ENCODE peak calls at places on chromosomes 2 and 18, in nine cellular contexts. Y is progenitor cell of endocrine pancreas; Z is ovary; G is foreskin fibroblast; D is hepatocyte; U is fibroblast of lung; V is NB4; Q is CD8-positive, alpha-beta T cell; N is mammary epithelial cell. I is an unnamed sample.

GRCh38 chr2:176677746-176678145 is 408.5 kb downstream of the MTX2 start:
- DNase-seq in Y (no peak), Z (no peak), G (no peak), D (no peak), U (no peak), V (no peak), Q (no peak), N (no peak), I (no peak)

GRCh38 chr2:98452396-98453027 is 7.9 kb downstream of the INPP4A start:
- DNase-seq in Y (no peak), Z (no peak), G (no peak), D (no peak), U (no peak), V (no peak), Q (no peak), N (no peak), I (no peak)

GRCh38 chr2:210072922-210073509 is 70.6 kb downstream of the RPE start:
- DNase-seq in Y (no peak), Z (no peak), G (peak; percentile 29), D (peak; percentile 29), U (peak; percentile 73), V (peak; percentile 60), Q (no peak), N (peak; percentile 39), I (peak; percentile 57)

GRCh38 chr18:35756506-35757117 is 175.1 kb downstream of the GALNT1 start:
- DNase-seq in Y (peak; percentile 46), Z (no peak), G (peak; percentile 30), D (peak; percentile 74), U (peak; percentile 68), V (peak; percentile 61), Q (peak; percentile 39), N (peak; percentile 47), I (peak; percentile 68)

GRCh38 chr2:73260338-73260984 is 23.8 kb downstream of the FBXO41 start:
- DNase-seq in Y (peak; percentile 44), Z (no peak), G (peak; percentile 28), D (peak; percentile 69), U (peak; percentile 34), V (peak; percentile 75), Q (peak; percentile 27), N (peak; percentile 39), I (peak; percentile 64)

GRCh38 chr18:23924813-23925212 is 89.7 kb upstream of the TTC39C start:
- DNase-seq in Y (no peak), Z (no peak), G (peak; percentile 67), D (no peak), U (peak; percentile 46), V (no peak), Q (no peak), N (no peak), I (peak; percentile 43)

GRCh38 chr2:121243821-121244460 is 41.1 kb downstream of the TFCP2L1 start:
- DNase-seq in Y (no peak), Z (no peak), G (no peak), D (no peak), U (no peak), V (no peak), Q (no peak), N (no peak), I (no peak)

GRCh38 chr2:196499686-196500085 is 139.8 kb upstream of the CCDC150 start:
- DNase-seq in Y (no peak), Z (no peak), G (no peak), D (no peak), U (no peak), V (no peak), Q (no peak), N (no peak), I (no peak)

GRCh38 chr2:199596549-199596948 is 138.8 kb upstream of the SATB2 start:
- DNase-seq in Y (no peak), Z (no peak), G (no peak), D (no peak), U (peak; percentile 35), V (peak; percentile 58), Q (no peak), N (peak; percentile 21), I (peak; percentile 60)

GRCh38 chr2:175169191-175169590 is 1.2 kb upstream of the ATF2 start:
- DNase-seq in Y (no peak), Z (no peak), G (no peak), D (no peak), U (no peak), V (no peak), Q (no peak), N (no peak), I (no peak)

GRCh38 chr18:42131044-42131939 is 176.3 kb downstream of the PIK3C3 start:
- DNase-seq in Y (no peak), Z (no peak), G (no peak), D (no peak), U (no peak), V (no peak), Q (no peak), N (no peak), I (no peak)

GRCh38 chr2:39490586-39490985 is 53.5 kb upstream of the MAP4K3 start:
- DNase-seq in Y (no peak), Z (no peak), G (no peak), D (no peak), U (no peak), V (no peak), Q (no peak), N (no peak), I (no peak)

GRCh38 chr2:46315103-46315890 is 18.1 kb downstream of the EPAS1 start:
- DNase-seq in Y (no peak), Z (peak; percentile 95), G (peak; percentile 95), D (peak; percentile 84), U (peak; percentile 95), V (peak; percentile 29), Q (no peak), N (peak; percentile 98), I (peak; percentile 100)

GRCh38 chr2:85589166-85589565 is 4.9 kb downstream of the VAMP5 start:
- DNase-seq in Y (no peak), Z (peak; percentile 62), G (no peak), D (no peak), U (no peak), V (no peak), Q (no peak), N (no peak), I (no peak)

GRCh38 chr2:71472019-71472418 is 18.7 kb downstream of the DYSF start:
- DNase-seq in Y (no peak), Z (no peak), G (no peak), D (no peak), U (no peak), V (no peak), Q (no peak), N (no peak), I (no peak)

GRCh38 chr2:182887093-182887492 is 20.7 kb upstream of the FRZB start:
- DNase-seq in Y (no peak), Z (no peak), G (no peak), D (no peak), U (peak; percentile 32), V (no peak), Q (no peak), N (no peak), I (no peak)

GRCh38 chr2:12738112-12738485 is 21.4 kb downstream of the TRIB2 start:
- DNase-seq in Y (no peak), Z (no peak), G (no peak), D (no peak), U (peak; percentile 82), V (no peak), Q (no peak), N (no peak), I (no peak)

GRCh38 chr2:157264099-157264498 is 6.6 kb downstream of the GALNT5 start:
- DNase-seq in Y (no peak), Z (no peak), G (no peak), D (no peak), U (peak; percentile 30), V (no peak), Q (no peak), N (no peak), I (no peak)

GRCh38 chr2:234770715-234771141 is 181.1 kb upstream of the SH3BP4 start:
- DNase-seq in Y (no peak), Z (no peak), G (no peak), D (no peak), U (peak; percentile 10), V (no peak), Q (no peak), N (no peak), I (no peak)
- TF ChIP-seq CTCF in Y (no peak), Z (no peak), G (no peak), D (no peak), U (no peak), V (no peak), Q (no peak), N (no peak), I (no peak)

GRCh38 chr18:53567935-53568574 is 656.4 kb downstream of the MBD2 start:
- DNase-seq in Y (no peak), Z (peak; percentile 15), G (peak; percentile 6), D (peak; percentile 34), U (peak; percentile 30), V (peak; percentile 38), Q (no peak), N (no peak), I (peak; percentile 50)
- TF ChIP-seq CTCF in Y (peak; percentile 66), Z (no peak), G (peak; percentile 50), D (peak; percentile 60), U (peak; percentile 54), V (peak; percentile 50), Q (peak; percentile 42), N (peak; percentile 69), I (peak; percentile 39)

DNA sequence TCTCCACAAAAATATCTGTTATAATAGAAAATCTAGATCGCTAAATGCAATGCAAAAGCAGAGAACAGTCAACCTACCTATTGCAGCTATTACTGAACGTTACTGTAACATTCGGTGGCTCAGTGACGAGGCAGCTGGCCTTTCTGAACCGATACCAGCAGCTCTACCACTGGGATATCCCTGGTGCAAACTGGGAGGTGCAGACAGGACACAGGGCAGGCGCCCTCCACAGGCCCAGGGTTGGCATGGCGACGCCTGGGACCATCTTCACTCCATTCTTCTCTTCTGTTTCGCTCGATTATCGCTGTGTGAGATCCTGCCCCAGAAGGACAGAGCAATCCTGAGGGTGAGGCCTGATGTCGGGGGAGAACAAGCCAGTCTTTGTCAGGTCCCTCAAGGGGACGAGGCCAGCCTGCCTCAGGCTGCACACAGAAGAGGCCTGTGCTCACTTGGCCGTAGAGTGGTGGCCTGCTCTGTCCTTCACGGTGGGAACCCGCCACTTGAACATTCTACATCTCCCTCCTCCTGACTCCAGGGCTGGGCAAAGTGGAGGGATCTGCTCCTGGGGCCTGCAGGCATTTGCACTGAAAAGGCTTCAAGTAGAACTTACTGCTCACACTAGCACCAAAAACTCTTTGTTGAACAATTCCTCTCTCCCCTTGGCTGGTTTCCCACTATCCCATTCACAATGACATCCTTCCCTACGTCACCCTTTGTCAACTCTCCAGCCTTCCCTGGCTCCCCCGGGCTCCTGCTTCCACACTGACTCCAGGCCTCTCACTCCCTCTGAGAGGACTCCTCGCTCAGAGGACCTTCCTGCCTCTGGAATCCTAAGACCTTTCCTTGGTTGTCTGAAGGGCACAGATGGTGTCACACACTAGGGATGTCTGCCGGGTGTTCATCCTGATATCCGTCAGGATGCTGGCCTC is 49.7 kb downstream of the CYRIA start:
- DNase-seq in Y (no peak), Z (no peak), G (no peak), D (no peak), U (no peak), V (no peak), Q (no peak), N (no peak), I (no peak)
- TF ChIP-seq CTCF in Y (no peak), Z (no peak), G (no peak), D (no peak), U (no peak), V (no peak), Q (no peak), N (no peak), I (no peak)

DNA sequence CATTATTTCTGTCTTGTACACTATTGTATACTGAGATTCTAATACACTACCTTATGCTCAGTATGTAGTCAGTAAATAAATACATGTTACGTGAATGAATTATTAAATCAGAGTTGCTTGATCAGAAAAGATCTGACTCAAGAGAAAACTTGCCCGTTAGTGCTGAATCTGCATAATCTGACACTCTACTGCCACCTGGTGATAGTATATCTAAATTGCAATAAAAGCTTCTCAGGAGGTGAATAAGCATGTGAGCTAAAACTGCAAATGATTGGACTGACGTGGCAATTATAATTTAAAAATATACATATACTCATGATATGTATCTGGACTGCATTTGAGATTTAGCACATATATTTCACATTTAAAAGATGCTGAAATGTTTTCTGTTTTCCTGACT is 70.4 kb downstream of the KIAA1328 start:
- DNase-seq in Y (no peak), Z (no peak), G (peak; percentile 3), D (peak; percentile 11), U (peak; percentile 43), V (peak; percentile 55), Q (no peak), N (peak; percentile 26), I (peak; percentile 43)
- TF ChIP-seq CTCF in Y (peak; percentile 35), Z (no peak), G (peak; percentile 3), D (peak; percentile 19), U (no peak), V (peak; percentile 21), Q (no peak), N (peak; percentile 29), I (peak; percentile 36)